ENCODE peak calls at places on chromosomes 16 and 17, in seven cellular contexts. A, X, N, O, U, H and D are unnamed samples.

GRCh38 chr17:2233441-2233947 is 70.1 kb downstream of the SMG6 start:
- DNase-seq in N (no peak), A (no peak), O (no peak), X (peak; percentile 89), H (no peak), U (peak; percentile 93), D (no peak)

GRCh38 chr16:19578378-19578851 is 22.9 kb downstream of the VPS35L start:
- DNase-seq in A (no peak), X (no peak), O (no peak), H (no peak), U (no peak), N (no peak), D (no peak)

GRCh38 chr17:35587074-35587961 is at the start of gene AP2B1:
- DNase-seq in O (peak; percentile 98), U (peak; percentile 97), H (peak; percentile 96), X (peak; percentile 96), A (peak; percentile 98), N (peak; percentile 96), D (peak; percentile 98)

GRCh38 chr17:47781397-47781796 is 40.2 kb downstream of the OSBPL7 start:
- DNase-seq in U (no peak), N (no peak), H (no peak), O (no peak), A (no peak), X (no peak), D (no peak)

GRCh38 chr16:17348826-17349225 is 121.9 kb downstream of the XYLT1 start:
- DNase-seq in U (no peak), A (no peak), H (no peak), X (no peak), N (no peak), O (no peak), D (no peak)

GRCh38 chr16:22948603-22949368 is 134.8 kb downstream of the HS3ST2 start:
- DNase-seq in U (peak; percentile 6), N (peak; percentile 18), A (peak; percentile 94), H (peak; percentile 56), O (peak; percentile 58), X (peak; percentile 34), D (peak; percentile 84)

GRCh38 chr17:50707296-50708049 is at the start of gene ANKRD40:
- DNase-seq in A (peak; percentile 77), U (peak; percentile 96), O (peak; percentile 72), N (peak; percentile 80), X (peak; percentile 91), H (no peak), D (peak; percentile 73)

GRCh38 chr17:75588546-75589016 is 981 bp downstream of the MYO15B start:
- DNase-seq in H (no peak), X (no peak), A (no peak), O (peak; percentile 47), U (no peak), N (no peak), D (no peak)

GRCh38 chr16:47617732-47618131 is 156.6 kb downstream of the PHKB start:
- DNase-seq in N (no peak), X (no peak), O (no peak), H (no peak), U (no peak), A (peak; percentile 73), D (no peak)

GRCh38 chr17:49616086-49616485 is 40.4 kb downstream of the NXPH3 start:
- DNase-seq in X (no peak), H (no peak), N (no peak), U (no peak), A (peak; percentile 25), O (no peak), D (no peak)

GRCh38 chr17:34539881-34540280 is 39.5 kb upstream of the TMEM132E start:
- DNase-seq in U (no peak), O (no peak), N (no peak), A (no peak), H (no peak), X (no peak), D (no peak)

GRCh38 chr17:82667668-82668000 is 19.4 kb upstream of the WDR45B start:
- DNase-seq in A (no peak), N (no peak), O (no peak), H (no peak), X (no peak), U (no peak), D (no peak)

GRCh38 chr16:68961778-68962402 is 118.6 kb downstream of the TANGO6 start:
- DNase-seq in A (no peak), X (no peak), N (no peak), H (no peak), U (no peak), O (no peak), D (no peak)

DNA sequence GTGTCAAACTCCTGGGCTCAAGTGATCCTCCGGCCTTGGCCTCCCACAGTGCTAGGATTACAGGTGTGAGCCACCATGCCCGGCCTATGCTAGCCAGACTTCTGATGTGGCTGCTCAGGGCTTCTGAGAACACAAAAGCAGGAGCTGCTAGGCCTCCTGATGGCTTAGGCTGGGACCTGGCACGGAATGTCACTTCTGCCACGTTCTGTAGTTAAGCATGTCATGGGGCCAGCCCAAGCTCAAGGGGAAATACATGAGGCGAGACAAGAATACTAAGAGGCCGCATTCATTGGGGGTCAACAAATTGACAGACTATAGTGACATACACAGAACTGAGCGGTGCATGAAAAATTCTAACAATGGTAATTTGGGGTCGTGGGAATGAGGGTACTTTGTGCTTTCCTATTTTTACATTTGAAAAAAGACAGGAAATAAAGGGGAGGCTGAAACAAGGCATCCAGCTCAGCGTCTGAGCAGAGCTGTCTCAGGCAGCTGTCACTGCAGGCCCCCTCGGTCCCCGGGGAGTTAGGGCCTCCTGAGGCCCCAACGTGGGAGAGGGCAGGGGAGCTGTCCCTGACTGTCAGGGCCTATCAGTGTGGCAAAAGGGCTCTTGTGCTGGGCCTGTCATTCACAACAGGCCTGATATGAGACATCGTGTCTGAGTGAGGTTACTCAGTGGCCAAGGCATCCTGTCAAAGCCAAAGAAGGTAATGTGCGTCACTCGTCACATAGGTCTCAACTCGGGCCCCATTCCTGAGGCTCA is 26.3 kb downstream of the CFAP20 start:
- DNase-seq in X (no peak), N (no peak), U (no peak), H (no peak), A (no peak), O (no peak), D (no peak)
- H3K18ac ChIP-seq in X (no peak overlapping the region), N (no peak overlapping the region), U (no peak overlapping the region), H (no peak overlapping the region), A (no peak overlapping the region), O (no peak overlapping the region), D (no peak overlapping the region)

GRCh38 chr17:79949646-79950292 is 85.9 kb downstream of the TBC1D16 start:
- DNase-seq in X (no peak), N (no peak), H (peak; percentile 83), A (peak; percentile 58), O (peak; percentile 65), U (no peak), D (peak; percentile 91)
- H3K18ac ChIP-seq in X (no peak overlapping the region), N (no peak overlapping the region), H (peak overlapping the region; percentile 99), A (no peak overlapping the region), O (peak overlapping the region; percentile 96), U (no peak overlapping the region), D (peak overlapping the region; percentile 84)

DNA sequence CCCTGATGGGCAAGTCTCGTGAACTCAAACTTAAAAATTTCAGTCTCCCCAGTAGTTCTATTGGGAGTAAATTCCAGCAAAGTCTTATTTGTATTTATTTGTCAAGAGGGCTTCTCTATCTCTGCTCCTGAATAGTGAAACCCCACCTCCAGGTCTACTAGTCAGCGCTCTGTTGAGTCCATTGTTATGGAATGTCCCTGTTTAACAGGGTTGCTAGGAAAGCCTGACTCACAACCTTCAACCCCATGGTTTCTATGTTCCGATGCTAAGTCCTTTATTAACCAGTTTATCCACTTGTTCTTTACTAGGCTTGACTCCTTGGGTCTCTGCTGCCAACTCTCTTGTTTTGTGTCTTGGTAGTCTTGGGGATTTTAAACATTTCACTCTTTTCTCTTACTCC is 250.7 kb upstream of the MYOCD start:
- DNase-seq in N (peak; percentile 62), H (no peak), U (peak; percentile 86), A (peak; percentile 83), O (no peak), X (peak; percentile 94), D (peak; percentile 55)
- H3K18ac ChIP-seq in N (no peak overlapping the region), H (no peak overlapping the region), U (no peak overlapping the region), A (no peak overlapping the region), O (no peak overlapping the region), X (peak overlapping the region; percentile 46), D (peak overlapping the region; percentile 54)

GRCh38 chr17:53176629-53177028 is 646.1 kb upstream of the KIF2B start:
- DNase-seq in N (no peak), A (no peak), H (no peak), U (no peak), O (no peak), X (no peak), D (no peak)
- H3K18ac ChIP-seq in N (no peak overlapping the region), A (no peak overlapping the region), H (no peak overlapping the region), U (no peak overlapping the region), O (no peak overlapping the region), X (no peak overlapping the region), D (no peak overlapping the region)

GRCh38 chr16:50369133-50369804 is 481 bp upstream of the BRD7 start:
- DNase-seq in U (no peak), H (no peak), O (no peak), A (peak; percentile 50), X (no peak), N (no peak), D (no peak)
- H3K18ac ChIP-seq in U (no peak overlapping the region), H (no peak overlapping the region), O (no peak overlapping the region), A (no peak overlapping the region), X (peak overlapping the region; percentile 69), N (no peak overlapping the region), D (no peak overlapping the region)

GRCh38 chr16:49947907-49948678 is 76.9 kb upstream of the CNEP1R1 start:
- DNase-seq in N (no peak), H (no peak), U (no peak), O (no peak), A (no peak), X (no peak), D (no peak)
- H3K18ac ChIP-seq in N (no peak overlapping the region), H (no peak overlapping the region), U (no peak overlapping the region), O (no peak overlapping the region), A (no peak overlapping the region), X (no peak overlapping the region), D (no peak overlapping the region)

GRCh38 chr17:44769230-44769629 is 10.4 kb downstream of the ADAM11 start:
- DNase-seq in A (no peak), N (no peak), O (no peak), X (no peak), U (no peak), H (no peak), D (no peak)
- H3K18ac ChIP-seq in A (no peak overlapping the region), N (no peak overlapping the region), O (no peak overlapping the region), X (no peak overlapping the region), U (no peak overlapping the region), H (no peak overlapping the region), D (no peak overlapping the region)

GRCh38 chr17:57568340-57568739 is 176.8 kb downstream of the CCDC182 start:
- DNase-seq in N (no peak), O (no peak), A (peak; percentile 70), H (no peak), X (no peak), U (no peak), D (no peak)

GRCh38 chr17:57567278-57567677 is 177.8 kb downstream of the CCDC182 start:
- DNase-seq in X (no peak), N (no peak), U (no peak), O (no peak), H (no peak), A (no peak), D (no peak)

GRCh38 chr17:57569860-57570259 is 175.2 kb downstream of the CCDC182 start:
- DNase-seq in X (no peak), H (no peak), O (no peak), A (no peak), U (no peak), N (no peak), D (no peak)

GRCh38 chr17:57570740-57571344 is 174.3 kb downstream of the CCDC182 start:
- DNase-seq in A (no peak), N (no peak), O (no peak), U (no peak), X (no peak), H (no peak), D (no peak)

GRCh38 chr17:57569021-57569420 is 176.1 kb downstream of the CCDC182 start:
- DNase-seq in U (no peak), X (no peak), H (no peak), N (no peak), O (no peak), A (no peak), D (no peak)
- H3K18ac ChIP-seq in U (no peak overlapping the region), X (no peak overlapping the region), H (no peak overlapping the region), N (no peak overlapping the region), O (no peak overlapping the region), A (no peak overlapping the region), D (no peak overlapping the region)